ENCODE peak calls at places on chromosomes 5 and 9, in nine cellular contexts. J is fibroblast of lung, X is colonic mucosa, O is neural progenitor cell, N is A549, Y is mammary epithelial cell, K is right cardiac atrium, F is AG04450, Q is tibial nerve. T is an unnamed sample.

GRCh38 chr5:175652741-175653663 is 4.9 kb upstream of the HRH2 start:
- DNase-seq in O (no peak), Q (no peak), K (no peak), Y (no peak), N (no peak), X (no peak), F (no peak), J (peak), T (no peak)

GRCh38 chr9:123887837-123888236 is 42.1 kb downstream of the DENND1A start:
- DNase-seq in J (no peak), Y (no peak), Q (no peak), K (no peak), N (no peak), F (no peak), O (no peak), X (no peak), T (no peak)

GRCh38 chr5:113331201-113331551 is 103.6 kb downstream of the TSSK1B start:
- DNase-seq in X (no peak), O (no peak), J (peak), Q (no peak), F (no peak), N (no peak), K (no peak), Y (no peak), T (no peak)

GRCh38 chr5:16695779-16696178 is 79.0 kb upstream of the RETREG1 start:
- DNase-seq in Q (no peak), J (no peak), X (no peak), O (no peak), N (no peak), Y (peak), K (no peak), F (no peak), T (no peak)

GRCh38 chr5:132102101-132102701 is 28.6 kb downstream of the CSF2 start:
- DNase-seq in F (no peak), N (no peak), Q (no peak), J (peak), O (no peak), X (no peak), Y (peak), K (no peak), T (no peak)

GRCh38 chr9:91782711-91783214 is 167.3 kb downstream of the ROR2 start:
- DNase-seq in K (no peak), Y (no peak), F (no peak), J (no peak), O (no peak), Q (no peak), X (peak), N (no peak), T (no peak)

GRCh38 chr5:127925916-127926315 is 157.7 kb upstream of the SLC12A2 start:
- DNase-seq in F (no peak), Y (peak), Q (no peak), N (no peak), X (peak), J (peak), K (no peak), O (no peak), T (no peak)

GRCh38 chr5:64746446-64746845 is 22.0 kb downstream of the SREK1IP1 start:
- DNase-seq in Q (no peak), Y (peak), X (no peak), N (no peak), K (no peak), F (no peak), O (no peak), J (peak), T (no peak)

GRCh38 chr5:77644443-77645157 is 6.1 kb upstream of the OTP start:
- DNase-seq in X (no peak), N (no peak), Q (no peak), Y (no peak), K (no peak), F (no peak), O (peak), J (no peak), T (no peak)

GRCh38 chr9:8468048-8468600 is 668.5 kb upstream of the DMAC1 start:
- DNase-seq in K (no peak), X (no peak), Q (no peak), Y (no peak), J (no peak), N (no peak), O (no peak), F (no peak), T (no peak)

GRCh38 chr5:145449794-145450193 is 385.3 kb downstream of the PRELID2 start:
- DNase-seq in N (no peak), Y (no peak), K (no peak), O (no peak), X (no peak), J (no peak), F (no peak), Q (no peak), T (no peak)

GRCh38 chr9:96620832-96621269 is 1.2 kb upstream of the CDC14B start:
- DNase-seq in Y (no peak), Q (no peak), K (no peak), O (peak), N (no peak), F (no peak), J (no peak), X (no peak), T (no peak)

GRCh38 chr5:6309949-6310348 is 68.4 kb downstream of the MED10 start:
- DNase-seq in Y (no peak), K (no peak), F (no peak), X (no peak), Q (no peak), N (no peak), J (no peak), O (no peak), T (no peak)

GRCh38 chr5:132479812-132480441 is 10.6 kb downstream of the IRF1 start:
- DNase-seq in F (no peak), O (no peak), Q (no peak), K (no peak), N (no peak), X (no peak), J (no peak), Y (no peak), T (no peak)

GRCh38 chr9:97387936-97388684 is 23.8 kb upstream of the TDRD7 start:
- DNase-seq in K (no peak), X (no peak), F (no peak), N (no peak), J (no peak), Y (no peak), Q (no peak), O (no peak), T (no peak)

GRCh38 chr5:150112211-150113046 is 26.1 kb upstream of the CSF1R start:
- DNase-seq in F (peak), Y (peak), J (peak), K (peak), N (no peak), O (peak), X (peak), Q (peak), T (no peak)

GRCh38 chr5:891837-892389 is 688 bp downstream of the BRD9 start:
- DNase-seq in N (peak), Y (peak), J (peak), K (no peak), F (no peak), O (no peak), X (no peak), Q (no peak), T (no peak)

GRCh38 chr5:13745508-13745907 is 199.0 kb downstream of the DNAH5 start:
- DNase-seq in O (no peak), X (no peak), J (peak), Q (no peak), K (no peak), F (peak), N (no peak), Y (peak), T (peak)

GRCh38 chr9:74770508-74771261 is 117.0 kb downstream of the TRPM6 start:
- DNase-seq in J (no peak), Y (no peak), N (peak), F (no peak), K (no peak), Q (no peak), X (no peak), O (peak), T (no peak)

GRCh38 chr5:172164773-172165212 is 23.2 kb downstream of the STK10 start:
- DNase-seq in K (peak), J (peak), X (no peak), Q (no peak), O (no peak), F (no peak), N (no peak), Y (peak), T (no peak)

GRCh38 chr5:40442346-40442745 is 237.4 kb upstream of the PTGER4 start:
- DNase-seq in N (no peak), K (no peak), J (peak), Y (no peak), X (peak), Q (no peak), O (no peak), F (no peak), T (no peak)

GRCh38 chr5:40441733-40442132 is 238.0 kb upstream of the PTGER4 start:
- DNase-seq in Y (no peak), O (no peak), N (no peak), Q (no peak), F (no peak), J (no peak), K (no peak), X (peak), T (no peak)

GRCh38 chr5:40447438-40447837 is 232.3 kb upstream of the PTGER4 start:
- DNase-seq in Y (peak), X (no peak), F (no peak), K (no peak), J (peak), N (no peak), O (no peak), Q (no peak), T (no peak)

GRCh38 chr5:40446910-40447309 is 232.8 kb upstream of the PTGER4 start:
- DNase-seq in Y (peak), Q (no peak), O (no peak), J (peak), N (peak), K (no peak), X (peak), F (peak), T (peak)
- H3K27ac ChIP-seq in Y (peak), Q (no peak), O (no peak), J (no peak), N (peak), K (no peak), X (no peak), F (no peak), T (peak)

DNA sequence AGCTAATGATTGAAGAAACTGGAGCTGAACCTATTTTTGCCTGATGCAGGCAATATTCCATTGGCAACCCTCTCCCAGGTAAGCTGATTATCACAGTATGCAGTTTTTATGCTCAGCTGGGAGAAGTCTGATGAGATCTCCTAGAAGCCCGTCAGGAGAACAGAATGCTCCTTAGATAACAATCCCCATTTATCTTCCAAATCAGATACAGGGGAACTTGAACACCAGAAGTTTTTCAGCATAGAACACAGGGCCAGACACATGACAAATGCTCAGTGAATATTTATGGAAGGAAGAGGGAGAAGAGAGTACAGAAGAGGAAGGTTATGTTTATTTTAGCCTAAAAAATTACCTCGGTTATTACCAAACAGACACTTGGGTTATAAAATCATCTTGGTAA is 37.9 kb downstream of the CFAP90 start:
- DNase-seq in X (no peak), Y (no peak), O (no peak), F (no peak), Q (no peak), J (no peak), N (no peak), K (no peak), T (no peak)
- H3K27ac ChIP-seq in X (no peak), Y (no peak), O (no peak), F (no peak), Q (no peak), J (no peak), N (no peak), K (no peak), T (no peak)

GRCh38 chr9:134773842-134774241 is 106.8 kb upstream of the FCN2 start:
- DNase-seq in N (no peak), O (no peak), J (no peak), K (no peak), Y (no peak), Q (no peak), F (no peak), X (no peak), T (no peak)

GRCh38 chr9:134776080-134776796 is 104.4 kb upstream of the FCN2 start:
- DNase-seq in Y (no peak), O (no peak), N (no peak), J (peak), X (no peak), F (peak), Q (no peak), K (no peak), T (no peak)

GRCh38 chr9:134774991-134775540 is 105.5 kb upstream of the FCN2 start:
- DNase-seq in Y (no peak), X (no peak), F (no peak), Q (no peak), K (no peak), N (no peak), J (no peak), O (no peak), T (no peak)

GRCh38 chr9:134777153-134777552 is 103.5 kb upstream of the FCN2 start:
- DNase-seq in N (no peak), J (no peak), Q (no peak), O (no peak), F (no peak), Y (no peak), X (no peak), K (no peak), T (no peak)

GRCh38 chr9:134775552-134775951 is 105.1 kb upstream of the FCN2 start:
- DNase-seq in K (no peak), N (no peak), Q (no peak), O (no peak), Y (no peak), J (peak), X (no peak), F (peak), T (no peak)
- H3K27ac ChIP-seq in K (no peak), N (no peak), Q (no peak), O (no peak), Y (no peak), J (peak), X (no peak), F (peak), T (no peak)

GRCh38 chr9:35510366-35510744 is 20.4 kb downstream of the RUSC2 start:
- DNase-seq in Q (no peak), O (no peak), J (no peak), F (no peak), X (no peak), K (no peak), Y (no peak), N (no peak), T (no peak)
- H3K27ac ChIP-seq in Q (peak), O (no peak), J (peak), F (peak), X (peak), K (peak), Y (peak), N (peak), T (peak)

GRCh38 chr5:178207917-178208280 is 3.6 kb downstream of the HNRNPAB start:
- DNase-seq in K (no peak), Y (no peak), X (peak), J (no peak), O (no peak), Q (no peak), F (no peak), N (no peak), T (no peak)
- H3K27ac ChIP-seq in K (no peak), Y (no peak), X (peak), J (peak), O (no peak), Q (peak), F (no peak), N (no peak), T (peak)

GRCh38 chr5:43105369-43106289 is 15.1 kb upstream of the ZNF131 start:
- DNase-seq in F (peak), Q (peak), N (peak), K (peak), Y (peak), J (peak), X (peak), O (peak), T (peak)
- H3K27ac ChIP-seq in F (peak), Q (peak), N (peak), K (peak), Y (no peak), J (peak), X (peak), O (no peak), T (no peak)